ENCODE peak calls at places on chromosomes 11 and 22, in eight cellular contexts. T is MM.1S, M is NT2/D1, L is IMR-90, Y is thoracic aorta, U is SK-N-SH, W is neural progenitor cell, J is mesendoderm. V is an unnamed sample.

GRCh38 chr11:102187416-102188125 is 77.3 kb downstream of the YAP1 start:
- DNase-seq in J (no peak), T (no peak), U (peak; percentile 39), W (no peak), Y (no peak), M (no peak), L (peak; percentile 35), V (no peak)

GRCh38 chr11:28106351-28107043 is 1.5 kb downstream of the KIF18A start:
- DNase-seq in W (no peak), M (no peak), L (no peak), U (no peak), Y (no peak), T (no peak), J (no peak), V (no peak)

GRCh38 chr11:128859563-128860441 is 7.3 kb downstream of the KCNJ1 start:
- DNase-seq in M (peak; percentile 71), U (peak; percentile 46), L (peak; percentile 47), J (peak; percentile 85), T (peak; percentile 85), W (peak; percentile 87), Y (peak; percentile 19), V (peak; percentile 84)

GRCh38 chr11:77109236-77110019 is 6.8 kb downstream of the OMP start:
- DNase-seq in U (no peak), J (no peak), W (no peak), M (no peak), Y (no peak), L (peak; percentile 37), T (no peak), V (no peak)

GRCh38 chr11:120182357-120182756 is 28.5 kb upstream of the OAF start:
- DNase-seq in L (no peak), T (no peak), W (peak; percentile 54), M (no peak), J (no peak), U (no peak), Y (no peak), V (no peak)

GRCh38 chr11:68159161-68159560 is 38.0 kb upstream of the CHKA start:
- DNase-seq in U (no peak), Y (no peak), J (no peak), L (no peak), W (peak; percentile 68), T (no peak), M (no peak), V (no peak)

GRCh38 chr11:69380921-69381581 is 87.1 kb downstream of the MYEOV start:
- DNase-seq in J (no peak), L (no peak), Y (no peak), U (no peak), W (no peak), T (no peak), M (no peak), V (no peak)

GRCh38 chr11:25593221-25593620 is 738.7 kb upstream of the ANO3 start:
- DNase-seq in Y (no peak), J (no peak), W (no peak), L (no peak), T (no peak), U (peak; percentile 7), M (no peak), V (no peak)

GRCh38 chr11:107562647-107563208 is 2.8 kb downstream of the ALKBH8 start:
- DNase-seq in U (no peak), T (no peak), Y (no peak), L (peak; percentile 91), W (no peak), M (no peak), J (no peak), V (no peak)

GRCh38 chr11:96424693-96425092 is 34.9 kb downstream of the JRKL start:
- DNase-seq in Y (no peak), W (no peak), U (no peak), M (no peak), L (peak; percentile 44), T (no peak), J (peak; percentile 41), V (no peak)

GRCh38 chr11:34641981-34642380 is 21.1 kb downstream of the EHF start:
- DNase-seq in T (no peak), U (peak; percentile 23), J (no peak), M (no peak), W (no peak), L (no peak), Y (no peak), V (no peak)

GRCh38 chr11:112017538-112017937 is 7.7 kb upstream of the DLAT start:
- DNase-seq in U (no peak), T (no peak), M (no peak), Y (no peak), W (no peak), J (no peak), L (peak; percentile 78), V (no peak)

GRCh38 chr22:35622132-35622913 is 5.2 kb upstream of the MB start:
- DNase-seq in J (peak; percentile 58), T (no peak), Y (no peak), M (no peak), W (peak; percentile 66), U (peak; percentile 67), L (no peak), V (peak; percentile 86)

GRCh38 chr22:35618427-35619223 is 1.5 kb upstream of the MB start:
- DNase-seq in Y (no peak), M (no peak), L (no peak), J (no peak), T (no peak), W (no peak), U (no peak), V (no peak)

GRCh38 chr22:35619336-35620094 is 2.4 kb upstream of the MB start:
- DNase-seq in J (no peak), M (no peak), L (no peak), U (no peak), W (no peak), Y (no peak), T (no peak), V (no peak)

GRCh38 chr22:35621446-35621845 is 4.3 kb upstream of the MB start:
- DNase-seq in L (no peak), J (no peak), T (no peak), W (no peak), M (no peak), Y (no peak), U (no peak), V (no peak)

GRCh38 chr22:35620624-35621245 is 3.6 kb upstream of the MB start:
- DNase-seq in L (peak; percentile 36), W (peak; percentile 41), Y (no peak), J (peak; percentile 75), T (no peak), M (no peak), U (peak; percentile 77), V (no peak)
- H3K4me1 ChIP-seq in L (peaks cover 2% of the 10 kb centered on the region), W (peaks cover 23% of the 10 kb centered on the region), Y (peaks cover 4% of the 10 kb centered on the region), J (no peaks in the 10 kb centered on the region), T (peaks cover 4% of the 10 kb centered on the region), M (peaks cover 4% of the 10 kb centered on the region), U (no peaks in the 10 kb centered on the region), V (no peaks in the 10 kb centered on the region)

GRCh38 chr22:36977947-36978660 is 41.1 kb downstream of the TST start:
- DNase-seq in M (peak; percentile 61), W (peak; percentile 95), J (peak; percentile 85), T (peak; percentile 88), Y (peak; percentile 73), L (peak; percentile 76), U (peak; percentile 96), V (peak; percentile 93)
- H3K4me3 ChIP-seq in M (no peak overlapping the region), W (peak overlapping the region; percentile 50), J (no peak overlapping the region), T (peak overlapping the region; percentile 54), Y (peak overlapping the region; percentile 75), L (peak overlapping the region; percentile 36), U (peak overlapping the region; percentile 45), V (no peak overlapping the region)

GRCh38 chr11:130675456-130675855 is 227.0 kb downstream of the ADAMTS15 start:
- DNase-seq in M (no peak), J (no peak), Y (peak; percentile 59), L (peak; percentile 50), W (no peak), U (no peak), T (no peak), V (no peak)
- H3K4me1 ChIP-seq in M (no peaks in the 10 kb centered on the region), J (peaks cover 1% of the 10 kb centered on the region), Y (peaks cover 34% of the 10 kb centered on the region), L (peaks cover 24% of the 10 kb centered on the region), W (peaks cover 32% of the 10 kb centered on the region), U (peaks cover 25% of the 10 kb centered on the region), T (no peaks in the 10 kb centered on the region), V (no peaks in the 10 kb centered on the region)

GRCh38 chr22:42344391-42344861 is 74.0 kb upstream of the TCF20 start:
- DNase-seq in M (no peak), Y (peak; percentile 14), T (no peak), U (no peak), L (no peak), W (peak; percentile 70), J (peak; percentile 78), V (no peak)
- H3K4me3 ChIP-seq in M (no peak overlapping the region), Y (peak overlapping the region; percentile 74), T (no peak overlapping the region), U (no peak overlapping the region), L (no peak overlapping the region), W (no peak overlapping the region), J (no peak overlapping the region), V (no peak overlapping the region)

DNA sequence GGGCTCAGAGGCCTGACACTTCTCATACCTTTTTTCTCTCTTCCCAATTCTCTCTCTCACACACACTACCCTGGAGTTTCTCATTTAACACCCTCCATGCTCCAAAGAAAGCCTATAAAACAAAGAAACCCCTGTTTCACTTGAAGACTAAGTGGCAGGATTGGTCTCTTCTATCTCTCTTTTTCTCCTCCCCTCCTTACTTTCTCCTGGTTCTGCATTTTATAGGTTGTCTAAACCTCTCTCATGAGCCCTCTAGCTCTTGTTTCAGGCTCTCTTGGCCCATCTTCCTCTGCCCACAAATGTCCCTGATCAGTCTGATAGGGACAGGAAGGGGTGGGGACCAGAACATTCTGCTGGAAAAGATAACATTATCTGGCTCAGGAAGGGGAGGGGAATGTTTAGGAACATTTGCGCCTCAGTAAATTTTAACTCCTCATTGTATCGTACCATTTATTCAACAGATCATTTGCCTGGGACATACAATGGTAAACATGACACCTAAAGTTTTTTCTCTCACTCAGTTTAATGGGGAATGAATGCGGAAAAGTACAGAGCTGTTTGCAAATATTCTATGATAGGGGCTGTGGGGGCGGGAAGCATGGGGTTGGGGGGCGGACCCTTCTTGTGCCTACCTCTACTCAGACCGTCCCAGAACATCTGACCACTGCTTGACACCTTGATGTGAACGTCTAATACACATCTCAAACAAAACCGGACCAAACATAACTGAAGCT is 10.8 kb downstream of the CRYBA4 start:
- DNase-seq in U (peak; percentile 44), W (no peak), T (no peak), L (no peak), J (peak; percentile 94), M (no peak), Y (no peak), V (no peak)
- H3K4me1 ChIP-seq in U (no peaks in the 10 kb centered on the region), W (peaks cover 8% of the 10 kb centered on the region), T (peaks cover 14% of the 10 kb centered on the region), L (no peaks in the 10 kb centered on the region), J (peaks cover 6% of the 10 kb centered on the region), M (no peaks in the 10 kb centered on the region), Y (no peaks in the 10 kb centered on the region), V (peaks cover 7% of the 10 kb centered on the region)

GRCh38 chr11:130439160-130439519 is 9.3 kb upstream of the ADAMTS15 start:
- DNase-seq in W (no peak), J (no peak), L (no peak), M (no peak), T (peak; percentile 61), U (no peak), Y (no peak), V (no peak)
- H3K4me3 ChIP-seq in W (no peak overlapping the region), J (no peak overlapping the region), L (no peak overlapping the region), M (no peak overlapping the region), T (no peak overlapping the region), U (no peak overlapping the region), Y (no peak overlapping the region), V (no peak overlapping the region)

DNA sequence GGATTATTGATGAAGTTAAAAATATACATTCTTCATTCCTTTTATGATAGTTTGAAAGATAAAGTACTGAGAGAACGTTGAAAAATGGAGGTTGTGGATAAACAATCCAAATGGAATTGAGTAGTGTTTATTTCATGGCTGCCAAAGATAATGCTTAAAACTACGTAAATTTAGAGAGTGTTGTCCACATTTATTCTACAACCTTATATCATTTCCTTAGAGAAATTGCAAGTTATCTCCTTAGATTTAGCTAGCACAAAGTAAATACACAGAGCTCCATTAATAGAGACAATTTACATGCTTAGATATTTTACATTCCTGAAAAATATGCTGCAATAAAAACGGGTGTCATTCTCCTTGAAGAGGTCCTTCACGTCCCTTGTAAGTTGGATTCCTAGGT is 146.5 kb upstream of the CCDC179 start:
- DNase-seq in M (no peak), U (no peak), T (no peak), W (no peak), L (peak; percentile 70), Y (no peak), J (no peak), V (no peak)
- H3K4me1 ChIP-seq in M (no peaks in the 10 kb centered on the region), U (no peaks in the 10 kb centered on the region), T (no peaks in the 10 kb centered on the region), W (no peaks in the 10 kb centered on the region), L (peaks cover 2% of the 10 kb centered on the region), Y (peaks cover 3% of the 10 kb centered on the region), J (no peaks in the 10 kb centered on the region), V (no peaks in the 10 kb centered on the region)

V was measured in mucosa of descending colon.